ENCODE peak calls at places on chromosomes 16 and 17, in five cellular contexts. G is HepG2, K is K562, S is H1, E is GM12878. N is an unnamed sample.

GRCh38 chr16:13921328-13921727 is 1.4 kb downstream of the ERCC4 start:
- DNase-seq in G (no peak), K (no peak), S (no peak), E (no peak), N (no peak)

GRCh38 chr17:12667299-12667958 is 1.7 kb downstream of the MYOCD start:
- DNase-seq in G (peak; percentile 62), E (no peak), K (peak; percentile 34), S (peak; percentile 52), N (peak; percentile 40)

GRCh38 chr16:70579248-70579647 is 55.6 kb downstream of the SF3B3 start:
- DNase-seq in K (no peak), S (no peak), G (no peak), E (no peak), N (no peak)

GRCh38 chr17:71975998-71976649 is 144.7 kb upstream of the SOX9 start:
- DNase-seq in E (no peak), G (no peak), S (no peak), K (no peak), N (no peak)

GRCh38 chr17:56956992-56957391 is 3.9 kb downstream of the COIL start:
- DNase-seq in K (no peak), E (no peak), G (no peak), S (no peak), N (no peak)

GRCh38 chr16:48047755-48048154 is 108.0 kb downstream of the ABCC12 start:
- DNase-seq in E (no peak), G (no peak), S (no peak), K (no peak), N (no peak)

GRCh38 chr16:20763461-20764232 is at the start of gene ACSM3:
- DNase-seq in S (peak; percentile 55), K (peak; percentile 93), E (peak; percentile 93), G (peak; percentile 83), N (peak; percentile 65)

GRCh38 chr16:27226976-27227705 is 23.8 kb downstream of the KDM8 start:
- DNase-seq in E (no peak), S (no peak), G (no peak), K (no peak), N (no peak)

GRCh38 chr17:13582776-13583414 is 18.8 kb downstream of the HS3ST3A1 start:
- DNase-seq in G (no peak), E (no peak), K (no peak), S (no peak), N (no peak)

GRCh38 chr16:3065069-3065741 is at the start of gene IL32:
- DNase-seq in S (no peak), E (no peak), K (no peak), G (peak; percentile 87), N (no peak)

GRCh38 chr17:77602883-77603640 is 355.4 kb upstream of the TNRC6C start:
- DNase-seq in K (no peak), S (peak; percentile 36), E (no peak), G (no peak), N (no peak)

GRCh38 chr17:77599699-77600098 is 358.8 kb upstream of the TNRC6C start:
- DNase-seq in E (no peak), S (no peak), G (no peak), K (no peak), N (no peak)

GRCh38 chr17:77602062-77602746 is 356.3 kb upstream of the TNRC6C start:
- DNase-seq in S (peak; percentile 38), E (no peak), K (no peak), G (no peak), N (no peak)

GRCh38 chr17:77600346-77600745 is 358.2 kb upstream of the TNRC6C start:
- DNase-seq in S (no peak), K (no peak), G (no peak), E (no peak), N (no peak)

GRCh38 chr17:77601054-77601979 is 357.2 kb upstream of the TNRC6C start:
- DNase-seq in E (no peak), K (no peak), G (no peak), S (no peak), N (no peak)
- TF ChIP-seq SP1 in E (no peak), K (no peak), G (no peak), S (no peak), N (no peak)

DNA sequence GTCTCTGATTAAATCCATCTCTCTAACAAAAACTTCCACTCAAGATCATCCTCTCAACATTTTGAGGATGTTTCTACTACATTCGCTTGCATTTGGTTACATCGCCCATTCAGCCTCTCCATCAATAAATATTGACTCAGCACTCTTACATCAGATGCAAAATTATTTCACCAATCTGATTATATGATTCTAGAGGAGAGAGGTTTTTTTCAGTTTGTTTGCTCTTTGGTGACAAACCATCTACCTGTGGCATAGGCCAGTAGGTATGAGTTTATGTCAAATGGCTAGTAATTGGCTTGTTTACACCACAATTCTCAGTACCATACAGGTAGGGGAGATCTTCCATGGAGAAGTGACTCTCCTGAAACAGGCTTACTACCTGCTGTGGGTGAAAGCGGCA is 52.3 kb downstream of the TOX3 start:
- DNase-seq in K (no peak), S (no peak), G (peak; percentile 64), E (no peak), N (no peak)
- TF ChIP-seq RAD21 in K (no peak), S (no peak), G (no peak), E (no peak), N (no peak)

GRCh38 chr17:66372182-66372581 is 69.8 kb downstream of the PRKCA start:
- DNase-seq in S (no peak), G (no peak), K (no peak), E (no peak), N (no peak)
- TF ChIP-seq SP1 in S (no peak), G (no peak), K (no peak), E (no peak), N (no peak)

GRCh38 chr16:23016372-23016771 is 132.9 kb downstream of the USP31 start:
- DNase-seq in S (no peak), G (no peak), K (no peak), E (peak; percentile 20), N (no peak)

GRCh38 chr16:23015580-23015979 is 133.7 kb downstream of the USP31 start:
- DNase-seq in E (peak; percentile 17), K (no peak), G (no peak), S (no peak), N (no peak)

GRCh38 chr16:23013484-23013883 is 135.8 kb downstream of the USP31 start:
- DNase-seq in G (peak; percentile 33), S (peak; percentile 46), K (peak; percentile 21), E (no peak), N (peak; percentile 19)

GRCh38 chr16:23020084-23020483 is 129.2 kb downstream of the USP31 start:
- DNase-seq in G (no peak), S (no peak), E (no peak), K (peak; percentile 26), N (no peak)

GRCh38 chr16:23014592-23014991 is 134.7 kb downstream of the USP31 start:
- DNase-seq in S (no peak), E (no peak), K (peak; percentile 10), G (no peak), N (no peak)
- TF ChIP-seq RAD21 in S (no peak), E (no peak), K (no peak), G (no peak), N (no peak)